ENCODE peak calls at places on chromosomes 7 and 10, in five cellular contexts. A is HEK293T; S is stimulated activated CD4-positive, alpha-beta T cell treated with anti-CD3 and anti-CD28 coated beads, TNF-alpha, amount 100 ng/mL, for 1 hour; U is activated CD8-positive, alpha-beta T cell treated with anti-CD3 and anti-CD28 coated beads for 36 hours; I is NCI-H1092. C is an unnamed sample.

GRCh38 chr7:132097550-132098134 is 478.6 kb downstream of the PLXNA4 start:
- DNase-seq in A (no peak), S (no peak), U (no peak), I (no peak), C (no peak)

GRCh38 chr7:78099715-78100477 is 301.3 kb downstream of the PHTF2 start:
- DNase-seq in A (no peak), S (no peak), U (no peak), I (no peak), C (no peak)

GRCh38 chr7:1532456-1533254 is 2.2 kb downstream of the MAFK start:
- DNase-seq in A (no peak), S (peak), U (peak), I (no peak), C (peak)

GRCh38 chr7:2750054-2750453 is 62.1 kb downstream of the AMZ1 start:
- DNase-seq in A (no peak), S (no peak), U (no peak), I (no peak), C (no peak)

GRCh38 chr7:150450491-150450992 is at the start of gene GIMAP8:
- DNase-seq in A (no peak), S (peak), U (peak), I (no peak), C (no peak)

GRCh38 chr7:14024406-14024805 is 34.9 kb upstream of the ETV1 start:
- DNase-seq in A (no peak), S (no peak), U (no peak), I (no peak), C (no peak)

GRCh38 chr10:30454744-30455498 is 20.9 kb downstream of the MAP3K8 start:
- DNase-seq in A (no peak), S (no peak), U (no peak), I (no peak), C (no peak)

GRCh38 chr10:44756235-44756634 is 154.9 kb upstream of the TMEM72 start:
- DNase-seq in A (no peak), S (no peak), U (no peak), I (no peak), C (no peak)

GRCh38 chr7:111937164-111937563 is 269.0 kb downstream of the DOCK4 start:
- DNase-seq in A (no peak), S (no peak), U (no peak), I (no peak), C (no peak)

GRCh38 chr10:22894714-22895113 is 33.1 kb upstream of the ARMC3 start:
- DNase-seq in A (no peak), S (no peak), U (no peak), I (no peak), C (no peak)